ENCODE peak calls at places on chromosomes 7 and 10, in seven cellular contexts. One of them, this sample, is unnamed.

GRCh38 chr10:126397640-126398382 is 9.5 kb upstream of the ADAM12 start:
- DNase-seq in dermis microvascular lymphatic vessel endothelial cell: no peak
- DNase-seq in epithelial cell of esophagus: peak; percentile 93
- DNase-seq in RPMI7951: peak; percentile 96
- DNase-seq in hepatocyte: no peak
- DNase-seq in posterior vena cava: no peak
- DNase-seq in stimulated activated CD8-positive, alpha-beta memory T cell treated with anti-CD3 and anti-CD28 coated beads, Interleukin-4, amount 100 ng/mL, for 1 hour: no peak
- DNase-seq in this sample: peak; percentile 73

GRCh38 chr10:132158810-132159209 is 27.9 kb upstream of the DPYSL4 start:
- DNase-seq in epithelial cell of esophagus: no peak
- DNase-seq in dermis microvascular lymphatic vessel endothelial cell: no peak
- DNase-seq in stimulated activated CD8-positive, alpha-beta memory T cell treated with anti-CD3 and anti-CD28 coated beads, Interleukin-4, amount 100 ng/mL, for 1 hour: no peak
- DNase-seq in posterior vena cava: no peak
- DNase-seq in RPMI7951: no peak
- DNase-seq in hepatocyte: no peak
- DNase-seq in this sample: no peak

GRCh38 chr7:100456561-100456957 is 7.5 kb downstream of the SPACDR start:
- DNase-seq in hepatocyte: no peak
- DNase-seq in stimulated activated CD8-positive, alpha-beta memory T cell treated with anti-CD3 and anti-CD28 coated beads, Interleukin-4, amount 100 ng/mL, for 1 hour: no peak
- DNase-seq in posterior vena cava: no peak
- DNase-seq in RPMI7951: no peak
- DNase-seq in epithelial cell of esophagus: no peak
- DNase-seq in dermis microvascular lymphatic vessel endothelial cell: no peak
- DNase-seq in this sample: no peak

GRCh38 chr10:7896297-7896696 is 78.0 kb downstream of the TAF3 start:
- DNase-seq in dermis microvascular lymphatic vessel endothelial cell: no peak
- DNase-seq in epithelial cell of esophagus: no peak
- DNase-seq in RPMI7951: no peak
- DNase-seq in posterior vena cava: no peak
- DNase-seq in stimulated activated CD8-positive, alpha-beta memory T cell treated with anti-CD3 and anti-CD28 coated beads, Interleukin-4, amount 100 ng/mL, for 1 hour: no peak
- DNase-seq in hepatocyte: no peak
- DNase-seq in this sample: no peak

GRCh38 chr7:47571355-47572100 is 10.4 kb downstream of the TNS3 start:
- DNase-seq in posterior vena cava: peak; percentile 96
- DNase-seq in stimulated activated CD8-positive, alpha-beta memory T cell treated with anti-CD3 and anti-CD28 coated beads, Interleukin-4, amount 100 ng/mL, for 1 hour: no peak
- DNase-seq in dermis microvascular lymphatic vessel endothelial cell: peak; percentile 79
- DNase-seq in RPMI7951: peak; percentile 85
- DNase-seq in epithelial cell of esophagus: peak; percentile 61
- DNase-seq in hepatocyte: peak; percentile 62
- DNase-seq in this sample: no peak

GRCh38 chr10:80050752-80051151 is 27.7 kb upstream of the TMEM254 start:
- DNase-seq in dermis microvascular lymphatic vessel endothelial cell: no peak
- DNase-seq in stimulated activated CD8-positive, alpha-beta memory T cell treated with anti-CD3 and anti-CD28 coated beads, Interleukin-4, amount 100 ng/mL, for 1 hour: no peak
- DNase-seq in RPMI7951: no peak
- DNase-seq in posterior vena cava: no peak
- DNase-seq in hepatocyte: no peak
- DNase-seq in epithelial cell of esophagus: no peak
- DNase-seq in this sample: no peak

GRCh38 chr10:61464461-61465215 is 11.5 kb upstream of the TMEM26 start:
- DNase-seq in hepatocyte: no peak
- DNase-seq in posterior vena cava: no peak
- DNase-seq in epithelial cell of esophagus: peak; percentile 73
- DNase-seq in dermis microvascular lymphatic vessel endothelial cell: no peak
- DNase-seq in stimulated activated CD8-positive, alpha-beta memory T cell treated with anti-CD3 and anti-CD28 coated beads, Interleukin-4, amount 100 ng/mL, for 1 hour: no peak
- DNase-seq in RPMI7951: no peak
- DNase-seq in this sample: peak; percentile 23

GRCh38 chr7:135994466-135995205 is 17.5 kb upstream of the MTPN start:
- DNase-seq in epithelial cell of esophagus: peak; percentile 78
- DNase-seq in RPMI7951: peak; percentile 31
- DNase-seq in dermis microvascular lymphatic vessel endothelial cell: no peak
- DNase-seq in hepatocyte: peak; percentile 35
- DNase-seq in posterior vena cava: no peak
- DNase-seq in stimulated activated CD8-positive, alpha-beta memory T cell treated with anti-CD3 and anti-CD28 coated beads, Interleukin-4, amount 100 ng/mL, for 1 hour: no peak
- DNase-seq in this sample: peak; percentile 83

GRCh38 chr7:94649313-94649924 is 6.5 kb downstream of the SGCE start:
- DNase-seq in dermis microvascular lymphatic vessel endothelial cell: no peak
- DNase-seq in epithelial cell of esophagus: peak; percentile 47
- DNase-seq in hepatocyte: no peak
- DNase-seq in RPMI7951: no peak
- DNase-seq in stimulated activated CD8-positive, alpha-beta memory T cell treated with anti-CD3 and anti-CD28 coated beads, Interleukin-4, amount 100 ng/mL, for 1 hour: no peak
- DNase-seq in posterior vena cava: no peak
- DNase-seq in this sample: no peak

GRCh38 chr10:6476989-6477388 is 103.1 kb downstream of the PRKCQ start:
- DNase-seq in epithelial cell of esophagus: peak; percentile 87
- DNase-seq in hepatocyte: no peak
- DNase-seq in posterior vena cava: no peak
- DNase-seq in dermis microvascular lymphatic vessel endothelial cell: no peak
- DNase-seq in stimulated activated CD8-positive, alpha-beta memory T cell treated with anti-CD3 and anti-CD28 coated beads, Interleukin-4, amount 100 ng/mL, for 1 hour: no peak
- DNase-seq in RPMI7951: no peak
- DNase-seq in this sample: no peak

This sample was measured in RKO.